ENCODE peak calls at places on chromosomes 4 and X, in eight cellular contexts. One of them, this sample, is unnamed.
A peak's percentile ranks its signal among the peaks of the same experiment; 100 is the strongest.

GRCh38 chr4:40502220-40502619 is 127.4 kb downstream of the RBM47 start:
- DNase-seq in neural progenitor cell: no peak
- DNase-seq in NCI-H1930: no peak
- DNase-seq in neural crest cell: no peak
- DNase-seq in EH: no peak
- DNase-seq in retina: no peak
- DNase-seq in HuH-7: no peak
- DNase-seq in progenitor cell of endocrine pancreas: no peak
- DNase-seq in this sample: no peak

GRCh38 chr4:168815373-168816345 is 194.4 kb downstream of the CBR4 start:
- DNase-seq in NCI-H1930: no peak
- DNase-seq in neural crest cell: no peak
- DNase-seq in progenitor cell of endocrine pancreas: no peak
- DNase-seq in EH: peak; percentile 72
- DNase-seq in neural progenitor cell: peak; percentile 68
- DNase-seq in HuH-7: no peak
- DNase-seq in retina: peak; percentile 62
- DNase-seq in this sample: peak; percentile 97

GRCh38 chr4:119682080-119682479 is 53.5 kb upstream of the PDE5A start:
- DNase-seq in HuH-7: no peak
- DNase-seq in progenitor cell of endocrine pancreas: no peak
- DNase-seq in neural progenitor cell: no peak
- DNase-seq in EH: no peak
- DNase-seq in retina: no peak
- DNase-seq in neural crest cell: no peak
- DNase-seq in NCI-H1930: peak; percentile 91
- DNase-seq in this sample: no peak

GRCh38 chr4:113579360-113579759 is 182.2 kb downstream of the CAMK2D start:
- DNase-seq in progenitor cell of endocrine pancreas: no peak
- DNase-seq in NCI-H1930: no peak
- DNase-seq in neural crest cell: no peak
- DNase-seq in retina: no peak
- DNase-seq in neural progenitor cell: no peak
- DNase-seq in HuH-7: no peak
- DNase-seq in EH: no peak
- DNase-seq in this sample: no peak

GRCh38 chrX:45400380-45400779 is 199.7 kb upstream of the DIPK2B start:
- DNase-seq in HuH-7: no peak
- DNase-seq in neural crest cell: no peak
- DNase-seq in NCI-H1930: no peak
- DNase-seq in neural progenitor cell: no peak
- DNase-seq in progenitor cell of endocrine pancreas: no peak
- DNase-seq in retina: no peak
- DNase-seq in EH: peak; percentile 60
- DNase-seq in this sample: no peak

GRCh38 chr4:168755643-168756482 is 254.2 kb downstream of the CBR4 start:
- DNase-seq in neural crest cell: no peak
- DNase-seq in NCI-H1930: no peak
- DNase-seq in retina: no peak
- DNase-seq in progenitor cell of endocrine pancreas: no peak
- DNase-seq in EH: peak; percentile 70
- DNase-seq in neural progenitor cell: no peak
- DNase-seq in HuH-7: no peak
- DNase-seq in this sample: no peak

GRCh38 chrX:799808-800207 is 169.2 kb downstream of the SHOX start:
- DNase-seq in progenitor cell of endocrine pancreas: no peak
- DNase-seq in HuH-7: no peak
- DNase-seq in neural progenitor cell: no peak
- DNase-seq in neural crest cell: no peak
- DNase-seq in NCI-H1930: no peak
- DNase-seq in retina: no peak
- DNase-seq in EH: no peak
- DNase-seq in this sample: no peak

GRCh38 chr4:71230258-71230594 is 108.6 kb upstream of the SLC4A4 start:
- DNase-seq in neural progenitor cell: no peak
- DNase-seq in NCI-H1930: no peak
- DNase-seq in HuH-7: no peak
- DNase-seq in progenitor cell of endocrine pancreas: no peak
- DNase-seq in retina: no peak
- DNase-seq in EH: peak; percentile 62
- DNase-seq in neural crest cell: no peak
- DNase-seq in this sample: no peak

This sample was measured in HAP-1.